ENCODE peak calls at places on chromosomes 11 and 22, in seven cellular contexts. N is IMR-90, C is A549, Z is tibial nerve, D is spleen, A is HCT116, E is body of pancreas. F is an unnamed sample.

GRCh38 chr11:18106688-18107087 is 806 bp upstream of the SAAL1 start:
- DNase-seq in N (peak), C (no peak), Z (no peak), D (no peak), A (no peak), E (no peak), F (no peak)

GRCh38 chr11:22459053-22459452 is 120.9 kb downstream of the SLC17A6 start:
- DNase-seq in N (peak), C (no peak), Z (no peak), D (no peak), A (no peak), E (no peak), F (no peak)

GRCh38 chr22:41596776-41597634 is 7.4 kb upstream of the PMM1 start:
- DNase-seq in N (peak), C (peak), Z (peak), D (peak), A (no peak), E (peak), F (no peak)

GRCh38 chr11:68469122-68469521 is 8.6 kb downstream of the PPP6R3 start:
- DNase-seq in N (peak), C (no peak), Z (no peak), D (no peak), A (no peak), E (no peak), F (no peak)

GRCh38 chr11:3014314-3014938 is 22.3 kb upstream of the NAP1L4 start:
- DNase-seq in N (no peak), C (no peak), Z (no peak), D (peak), A (no peak), E (no peak), F (no peak)

GRCh38 chr11:46336781-46337180 is 10.5 kb upstream of the DGKZ start:
- DNase-seq in N (no peak), C (no peak), Z (no peak), D (peak), A (no peak), E (no peak), F (no peak)

GRCh38 chr11:18046116-18046777 is at the start of gene TPH1:
- DNase-seq in N (peak), C (no peak), Z (no peak), D (no peak), A (no peak), E (peak), F (no peak)

GRCh38 chr11:126853732-126854131 is 146.8 kb downstream of the KIRREL3 start:
- DNase-seq in N (peak), C (peak), Z (no peak), D (no peak), A (no peak), E (no peak), F (no peak)

GRCh38 chr11:78399136-78399535 is 18.5 kb downstream of the GAB2 start:
- DNase-seq in N (no peak), C (no peak), Z (no peak), D (no peak), A (no peak), E (no peak), F (no peak)

GRCh38 chr11:77789731-77790476 is 30.6 kb downstream of the RSF1 start:
- DNase-seq in N (no peak), C (no peak), Z (no peak), D (no peak), A (no peak), E (no peak), F (no peak)

GRCh38 chr11:130666781-130667251 is 218.4 kb downstream of the ADAMTS15 start:
- DNase-seq in N (peak), C (no peak), Z (no peak), D (no peak), A (no peak), E (no peak), F (no peak)

GRCh38 chr22:46866591-46866990 is 104.1 kb downstream of the TBC1D22A start:
- DNase-seq in N (peak), C (no peak), Z (no peak), D (no peak), A (no peak), E (no peak), F (no peak)

GRCh38 chr11:40062616-40063015 is 1396.8 kb downstream of the LRRC4C start:
- DNase-seq in N (no peak), C (no peak), Z (no peak), D (no peak), A (no peak), E (no peak), F (no peak)

GRCh38 chr22:37462426-37462825 is 23.8 kb downstream of the MFNG start:
- DNase-seq in N (no peak), C (no peak), Z (no peak), D (no peak), A (no peak), E (no peak), F (no peak)
- TF ChIP-seq CTCF in N (no peak), C (no peak), Z (no peak), D (no peak), A (no peak), E (no peak), F (no peak)

GRCh38 chr22:49933236-49933921 is 14.9 kb downstream of the CRELD2 start:
- DNase-seq in N (no peak), C (no peak), Z (peak), D (peak), A (no peak), E (peak), F (no peak)
- TF ChIP-seq POLR2A in N (no peak), C (no peak), Z (no peak), D (no peak), A (no peak), E (no peak), F (no peak)

DNA sequence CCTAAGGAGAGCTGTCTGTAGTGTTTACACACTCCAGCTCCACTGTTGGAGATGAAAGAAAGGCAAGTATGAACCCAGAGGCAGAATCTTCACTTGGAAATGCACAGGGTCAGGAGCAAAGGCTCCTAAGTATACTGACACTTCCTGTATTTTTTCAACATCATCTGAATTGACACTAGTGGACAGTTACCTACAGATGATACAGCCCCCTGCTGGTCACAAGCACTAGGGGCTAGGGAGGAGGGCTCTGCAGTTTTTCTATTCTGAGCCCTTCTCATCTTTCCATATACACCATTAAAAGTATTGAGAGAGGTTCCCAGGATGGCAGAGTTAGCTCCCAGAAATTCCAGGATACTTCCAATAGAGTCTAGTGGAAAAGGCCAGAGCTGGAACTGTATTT is 290.3 kb upstream of the API5 start:
- DNase-seq in N (no peak), C (no peak), Z (no peak), D (no peak), A (no peak), E (no peak), F (no peak)
- TF ChIP-seq CTCF in N (no peak), C (no peak), Z (no peak), D (no peak), A (peak), E (no peak), F (no peak)

GRCh38 chr22:20111689-20112622 is 3.9 kb upstream of the RANBP1 start:
- DNase-seq in N (no peak), C (no peak), Z (no peak), D (peak), A (no peak), E (no peak), F (no peak)

GRCh38 chr22:20114506-20115475 is 1.1 kb upstream of the RANBP1 start:
- DNase-seq in N (no peak), C (no peak), Z (no peak), D (peak), A (no peak), E (no peak), F (no peak)

GRCh38 chr22:20111045-20111688 is 4.7 kb upstream of the RANBP1 start:
- DNase-seq in N (peak), C (peak), Z (no peak), D (peak), A (peak), E (no peak), F (no peak)

GRCh38 chr22:20113551-20114310 is 2.2 kb upstream of the RANBP1 start:
- DNase-seq in N (no peak), C (no peak), Z (no peak), D (peak), A (no peak), E (no peak), F (no peak)

DNA sequence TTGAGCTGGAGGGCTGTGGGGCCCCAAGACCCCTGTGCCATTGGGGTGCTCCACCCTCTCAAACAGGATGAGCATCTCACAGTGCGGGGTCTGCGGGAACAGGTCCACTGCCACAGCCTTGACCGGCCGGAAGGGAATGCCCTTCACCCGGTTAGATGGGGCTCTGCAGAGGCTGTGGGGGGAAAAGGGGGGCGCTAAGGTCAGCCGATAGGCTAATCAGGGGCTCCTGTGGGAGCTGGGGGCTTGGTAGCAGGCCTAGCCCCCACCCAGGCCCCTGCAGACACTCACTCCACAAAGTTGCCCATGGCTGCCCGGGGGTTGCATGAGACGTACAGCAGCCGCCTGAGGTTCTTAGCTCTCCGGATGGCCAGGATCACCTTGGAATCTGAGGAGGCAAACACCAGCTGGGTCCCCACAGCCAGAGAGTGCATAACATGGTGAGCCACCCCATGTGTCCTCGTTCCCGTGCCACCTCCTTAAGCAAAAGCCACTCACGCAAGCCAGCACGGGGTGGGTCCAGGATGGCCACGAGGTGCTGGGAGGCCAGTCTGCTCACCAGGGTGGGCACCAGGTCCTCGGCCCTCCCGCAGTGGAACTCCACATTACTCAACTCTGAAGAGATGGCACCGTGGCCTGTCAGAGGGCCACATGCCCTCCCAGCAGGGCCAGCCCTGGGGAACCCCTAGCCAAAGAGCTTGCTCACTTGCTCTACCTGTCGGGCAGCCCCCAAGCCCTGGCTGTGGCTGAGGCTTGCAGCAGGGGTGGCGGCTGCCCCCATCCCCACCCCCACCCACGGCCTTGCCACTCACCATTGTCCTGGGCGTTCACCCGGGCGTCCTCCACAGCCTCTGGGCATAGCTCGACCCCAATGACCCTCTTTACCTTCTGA is 3.0 kb upstream of the RANBP1 start:
- DNase-seq in N (no peak), C (no peak), Z (no peak), D (peak), A (no peak), E (no peak), F (no peak)
- TF ChIP-seq POLR2A in N (no peak), C (no peak), Z (no peak), D (no peak), A (no peak), E (no peak), F (no peak)

DNA sequence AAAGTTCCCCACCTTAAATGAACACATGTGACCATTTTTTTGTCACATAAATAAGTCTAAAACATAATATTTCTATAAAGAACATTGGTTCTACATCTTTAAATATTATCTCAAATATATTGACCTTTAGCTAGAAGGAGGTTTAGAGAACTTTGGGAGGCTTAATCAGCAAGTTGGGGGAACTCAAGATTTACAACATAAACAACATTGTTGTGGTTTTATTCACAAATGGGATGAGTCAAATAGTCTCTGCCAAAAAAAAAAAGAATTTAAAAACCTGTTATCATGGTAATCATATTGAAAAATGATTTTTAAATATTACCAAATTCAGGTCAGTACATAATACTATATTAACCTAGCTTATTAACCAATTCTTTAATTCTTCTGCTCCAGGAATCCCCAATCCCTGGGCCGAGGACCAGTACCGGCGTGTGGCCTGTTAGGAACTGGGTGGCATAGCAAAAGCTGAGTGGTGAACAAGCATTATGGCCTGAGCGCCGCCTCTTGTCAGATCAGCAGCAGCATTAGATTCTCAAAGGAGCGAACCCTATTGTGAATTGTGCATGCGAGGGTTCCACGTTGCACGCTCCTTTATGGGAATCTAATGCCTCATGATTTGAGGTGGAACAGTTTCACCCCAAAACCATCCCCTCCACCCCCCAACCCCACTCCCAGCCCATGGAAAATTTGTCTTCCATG is 98.2 kb downstream of the RDX start:
- DNase-seq in N (peak), C (no peak), Z (no peak), D (peak), A (no peak), E (no peak), F (no peak)
- TF ChIP-seq CTCF in N (no peak), C (no peak), Z (no peak), D (no peak), A (no peak), E (no peak), F (no peak)

GRCh38 chr11:813440-814096 is 3.8 kb downstream of the RPLP2 start:
- DNase-seq in N (no peak), C (no peak), Z (no peak), D (no peak), A (no peak), E (no peak), F (no peak)
- TF ChIP-seq POLR2A in N (peak), C (no peak), Z (no peak), D (no peak), A (no peak), E (no peak), F (no peak)